ENCODE peak calls at places on chromosomes 2 and 18, in eight cellular contexts. S is K562, H is testis, N is upper lobe of left lung, X is adrenal gland, D is tibial nerve, Z is Peyer's patch, A is HCT116. P is an unnamed sample.

GRCh38 chr18:41965856-41966255 is 10.8 kb downstream of the PIK3C3 start:
- DNase-seq in S (no peak), H (no peak), N (no peak), X (no peak), D (no peak), Z (no peak), A (no peak), P (no peak)

GRCh38 chr18:45155526-45155925 is 459.8 kb upstream of the SLC14A2 start:
- DNase-seq in S (no peak), H (no peak), N (no peak), X (no peak), D (no peak), Z (no peak), A (no peak), P (no peak)

GRCh38 chr18:63002803-63003445 is 287.6 kb downstream of the PHLPP1 start:
- DNase-seq in S (no peak), H (no peak), N (no peak), X (no peak), D (no peak), Z (no peak), A (no peak), P (no peak)

GRCh38 chr2:48175254-48175653 is 269.0 kb upstream of the FBXO11 start:
- DNase-seq in S (no peak), H (no peak), N (no peak), X (no peak), D (no peak), Z (no peak), A (no peak), P (no peak)

GRCh38 chr2:182866461-182867369 is at the start of gene FRZB:
- DNase-seq in S (peak), H (peak), N (peak), X (peak), D (peak), Z (peak), A (no peak), P (no peak)

GRCh38 chr2:69087912-69088240 is 74.9 kb downstream of the ANTXR1 start:
- DNase-seq in S (no peak), H (no peak), N (no peak), X (no peak), D (no peak), Z (no peak), A (no peak), P (no peak)

GRCh38 chr2:221529177-221529942 is 42.7 kb downstream of the EPHA4 start:
- DNase-seq in S (no peak), H (peak), N (no peak), X (no peak), D (no peak), Z (no peak), A (no peak), P (no peak)

GRCh38 chr2:68714866-68715265 is 19.7 kb upstream of the ARHGAP25 start:
- DNase-seq in S (no peak), H (peak), N (no peak), X (peak), D (no peak), Z (peak), A (no peak), P (peak)

GRCh38 chr2:10810175-10811161 is 2.1 kb downstream of the PDIA6 start:
- DNase-seq in S (no peak), H (no peak), N (no peak), X (peak), D (no peak), Z (no peak), A (no peak), P (no peak)

GRCh38 chr2:66574701-66575624 is 140.0 kb downstream of the MEIS1 start:
- DNase-seq in S (peak), H (peak), N (no peak), X (peak), D (no peak), Z (peak), A (no peak), P (no peak)

GRCh38 chr2:231124833-231125232 is at the start of gene HTR2B:
- DNase-seq in S (no peak), H (peak), N (no peak), X (peak), D (no peak), Z (no peak), A (no peak), P (no peak)

GRCh38 chr18:77248873-77249582 is 620 bp upstream of the GALR1 start:
- DNase-seq in S (no peak), H (no peak), N (no peak), X (no peak), D (no peak), Z (no peak), A (no peak), P (no peak)

GRCh38 chr2:212723226-212723625 is 184.6 kb upstream of the ERBB4 start:
- DNase-seq in S (no peak), H (no peak), N (no peak), X (no peak), D (no peak), Z (no peak), A (no peak), P (no peak)

GRCh38 chr2:9310827-9311226 is 104.2 kb downstream of the ASAP2 start:
- DNase-seq in S (no peak), H (no peak), N (no peak), X (no peak), D (no peak), Z (peak), A (no peak), P (no peak)

GRCh38 chr2:9010866-9011265 is 7.4 kb upstream of the MBOAT2 start:
- DNase-seq in S (no peak), H (no peak), N (no peak), X (no peak), D (no peak), Z (no peak), A (no peak), P (no peak)

GRCh38 chr2:72144412-72144745 is 3.3 kb downstream of the CYP26B1 start:
- DNase-seq in S (no peak), H (no peak), N (no peak), X (no peak), D (no peak), Z (no peak), A (no peak), P (no peak)

GRCh38 chr2:157785200-157785599 is 90.9 kb downstream of the ACVR1 start:
- DNase-seq in S (no peak), H (no peak), N (no peak), X (peak), D (no peak), Z (no peak), A (no peak), P (no peak)

GRCh38 chr2:173760553-173760952 is 204.6 kb downstream of the SP3 start:
- DNase-seq in S (no peak), H (no peak), N (no peak), X (no peak), D (no peak), Z (no peak), A (no peak), P (no peak)

GRCh38 chr2:119929537-119929936 is 83.3 kb upstream of the EPB41L5 start:
- DNase-seq in S (no peak), H (no peak), N (no peak), X (no peak), D (no peak), Z (no peak), A (no peak), P (no peak)

GRCh38 chr2:176368349-176368748 is 99.1 kb downstream of the MTX2 start:
- DNase-seq in S (no peak), H (no peak), N (no peak), X (no peak), D (no peak), Z (no peak), A (no peak), P (no peak)

GRCh38 chr18:69935319-69936190 is 12.1 kb downstream of the CD226 start:
- DNase-seq in S (no peak), H (no peak), N (no peak), X (no peak), D (no peak), Z (peak), A (peak), P (no peak)

GRCh38 chr2:230256735-230257332 is 31.3 kb downstream of the SP140 start:
- DNase-seq in S (no peak), H (no peak), N (no peak), X (no peak), D (no peak), Z (no peak), A (no peak), P (no peak)

GRCh38 chr18:8121942-8122480 is 487.2 kb upstream of the RAB12 start:
- DNase-seq in S (no peak), H (no peak), N (no peak), X (no peak), D (no peak), Z (no peak), A (peak), P (no peak)

GRCh38 chr2:177303939-177304338 is 39.4 kb upstream of the NFE2L2 start:
- DNase-seq in S (no peak), H (no peak), N (no peak), X (no peak), D (no peak), Z (no peak), A (no peak), P (no peak)

GRCh38 chr2:171434671-171434980 is 600 bp downstream of the DCAF17 start:
- DNase-seq in S (no peak), H (peak), N (no peak), X (no peak), D (peak), Z (no peak), A (no peak), P (no peak)

GRCh38 chr2:178333851-178334250 is 117.1 kb downstream of the PRKRA start:
- DNase-seq in S (no peak), H (no peak), N (no peak), X (no peak), D (no peak), Z (no peak), A (no peak), P (no peak)

GRCh38 chr2:121128741-121129659 is 156.0 kb downstream of the TFCP2L1 start:
- DNase-seq in S (peak), H (peak), N (no peak), X (peak), D (no peak), Z (peak), A (peak), P (no peak)

GRCh38 chr18:12639990-12640880 is 17.7 kb downstream of the SPIRE1 start:
- DNase-seq in S (no peak), H (no peak), N (no peak), X (peak), D (no peak), Z (no peak), A (no peak), P (no peak)

GRCh38 chr2:32806857-32807256 is 139.9 kb upstream of the LTBP1 start:
- DNase-seq in S (no peak), H (no peak), N (no peak), X (no peak), D (no peak), Z (no peak), A (no peak), P (no peak)

GRCh38 chr2:529425-529824 is 147.8 kb downstream of the TMEM18 start:
- DNase-seq in S (no peak), H (no peak), N (no peak), X (no peak), D (no peak), Z (no peak), A (peak), P (no peak)

GRCh38 chr18:27005589-27005988 is 140.1 kb upstream of the AQP4 start:
- DNase-seq in S (no peak), H (no peak), N (no peak), X (no peak), D (no peak), Z (no peak), A (peak), P (no peak)

GRCh38 chr2:216606551-216607527 is 26.4 kb upstream of the IGFBP2 start:
- DNase-seq in S (no peak), H (peak), N (peak), X (no peak), D (no peak), Z (no peak), A (no peak), P (no peak)

GRCh38 chr2:241884951-241885700 is 15.6 kb downstream of the RTP5 start:
- DNase-seq in S (no peak), H (no peak), N (no peak), X (no peak), D (no peak), Z (no peak), A (no peak), P (no peak)

GRCh38 chr2:36374586-36374985 is 19.0 kb downstream of the CRIM1 start:
- DNase-seq in S (no peak), H (no peak), N (no peak), X (no peak), D (no peak), Z (no peak), A (no peak), P (no peak)

GRCh38 chr2:36371963-36372391 is 16.4 kb downstream of the CRIM1 start:
- DNase-seq in S (no peak), H (no peak), N (no peak), X (no peak), D (no peak), Z (no peak), A (no peak), P (no peak)

GRCh38 chr2:36376319-36376765 is 20.8 kb downstream of the CRIM1 start:
- DNase-seq in S (no peak), H (peak), N (no peak), X (peak), D (peak), Z (peak), A (no peak), P (no peak)

GRCh38 chr2:36371070-36371962 is 15.7 kb downstream of the CRIM1 start:
- DNase-seq in S (no peak), H (no peak), N (no peak), X (no peak), D (no peak), Z (no peak), A (no peak), P (no peak)

GRCh38 chr2:36373149-36373880 is 17.7 kb downstream of the CRIM1 start:
- DNase-seq in S (no peak), H (no peak), N (no peak), X (no peak), D (no peak), Z (no peak), A (no peak), P (no peak)
- H3K27ac ChIP-seq in S (no peak), H (no peak), N (peak), X (no peak), D (no peak), Z (no peak), A (no peak), P (peak)

DNA sequence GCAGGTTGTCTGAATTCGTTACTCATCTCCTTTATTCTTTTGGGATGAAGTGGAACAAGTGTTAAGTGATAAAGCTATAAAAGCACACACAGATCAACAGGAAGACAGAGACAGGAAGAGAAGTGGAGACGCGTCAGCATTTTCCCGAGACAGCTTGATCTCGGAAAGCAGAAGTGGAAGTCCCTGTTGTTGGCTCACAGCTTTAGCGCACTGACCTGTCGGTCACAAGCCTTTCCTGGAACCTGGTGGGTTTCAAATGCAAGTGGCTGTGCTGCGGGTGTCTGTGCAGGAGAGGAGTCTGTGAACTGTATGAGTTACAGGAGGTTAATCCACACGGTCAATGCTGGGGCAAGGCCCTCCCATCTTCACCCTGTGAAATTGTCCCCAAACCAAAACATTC is 116.6 kb upstream of the PELI1 start:
- DNase-seq in S (no peak), H (peak), N (no peak), X (peak), D (peak), Z (peak), A (no peak), P (peak)
- H3K4me3 ChIP-seq in S (no peak), H (no peak), N (no peak), X (no peak), D (no peak), Z (no peak), A (no peak), P (no peak)

DNA sequence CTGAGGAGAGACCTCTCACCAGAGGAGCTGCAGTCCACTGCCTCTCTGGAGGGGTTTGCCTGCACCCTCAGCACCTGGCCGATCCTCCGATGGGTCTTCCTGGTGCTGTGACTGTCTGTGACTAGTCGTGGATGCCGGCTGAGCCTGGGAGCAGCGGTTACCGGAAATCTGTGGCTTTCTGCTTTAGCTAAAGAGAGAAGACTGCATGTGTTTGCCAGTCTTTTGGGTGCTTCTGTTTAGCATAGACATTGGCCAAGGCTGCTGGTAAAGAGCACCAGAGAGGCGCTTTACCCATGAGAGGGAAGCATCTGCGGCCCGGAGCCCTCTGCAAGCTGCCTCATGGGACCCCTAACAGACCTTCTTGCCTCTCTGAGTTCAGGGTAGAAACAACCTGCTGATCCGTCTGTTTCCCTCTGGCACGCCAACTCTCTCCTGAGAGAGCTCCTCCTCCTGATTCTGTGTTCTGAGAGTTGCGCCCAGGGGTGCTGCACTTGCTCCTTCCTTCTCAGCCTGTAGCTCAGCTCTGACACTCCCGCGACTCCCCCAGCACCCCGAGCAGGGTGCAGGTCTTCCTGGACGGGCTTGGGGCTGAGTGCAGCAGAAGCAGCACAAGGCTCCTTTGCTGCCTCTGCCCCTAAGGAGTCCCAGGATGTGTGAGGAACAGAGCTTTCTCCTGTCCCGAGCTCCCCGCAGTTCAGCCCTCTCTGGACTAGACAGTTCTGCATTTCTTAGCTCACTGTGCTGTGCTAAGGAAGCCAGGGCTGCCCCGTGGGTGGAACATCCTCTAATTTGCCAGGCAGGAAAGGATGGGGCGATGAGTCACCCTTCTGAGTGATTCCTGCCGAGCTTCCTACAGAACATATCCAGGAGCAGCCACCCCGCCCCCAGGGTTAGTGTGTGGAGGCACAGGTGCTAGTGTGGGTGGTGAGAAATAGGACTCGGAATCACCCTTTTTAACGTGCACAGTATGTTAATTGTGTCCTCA is 203.2 kb downstream of the SH3RF3 start:
- DNase-seq in S (no peak), H (peak), N (peak), X (peak), D (peak), Z (peak), A (peak), P (peak)
- TF ChIP-seq POLR2A in S (no peak), H (no peak), N (no peak), X (peak), D (no peak), Z (no peak), A (no peak), P (peak)

GRCh38 chr2:88016086-88016947 is at the start of gene RNU2-63P:
- DNase-seq in S (peak), H (peak), N (peak), X (peak), D (peak), Z (peak), A (peak), P (no peak)

GRCh38 chr2:88019985-88020384 is 3.6 kb upstream of the RNU2-63P start:
- DNase-seq in S (no peak), H (no peak), N (no peak), X (no peak), D (no peak), Z (no peak), A (no peak), P (no peak)

GRCh38 chr2:88018969-88019368 is 2.6 kb upstream of the RNU2-63P start:
- DNase-seq in S (no peak), H (no peak), N (peak), X (no peak), D (no peak), Z (no peak), A (no peak), P (no peak)

GRCh38 chr2:88022522-88022921 is 6.2 kb upstream of the RNU2-63P start:
- DNase-seq in S (no peak), H (no peak), N (no peak), X (no peak), D (no peak), Z (no peak), A (no peak), P (no peak)

DNA sequence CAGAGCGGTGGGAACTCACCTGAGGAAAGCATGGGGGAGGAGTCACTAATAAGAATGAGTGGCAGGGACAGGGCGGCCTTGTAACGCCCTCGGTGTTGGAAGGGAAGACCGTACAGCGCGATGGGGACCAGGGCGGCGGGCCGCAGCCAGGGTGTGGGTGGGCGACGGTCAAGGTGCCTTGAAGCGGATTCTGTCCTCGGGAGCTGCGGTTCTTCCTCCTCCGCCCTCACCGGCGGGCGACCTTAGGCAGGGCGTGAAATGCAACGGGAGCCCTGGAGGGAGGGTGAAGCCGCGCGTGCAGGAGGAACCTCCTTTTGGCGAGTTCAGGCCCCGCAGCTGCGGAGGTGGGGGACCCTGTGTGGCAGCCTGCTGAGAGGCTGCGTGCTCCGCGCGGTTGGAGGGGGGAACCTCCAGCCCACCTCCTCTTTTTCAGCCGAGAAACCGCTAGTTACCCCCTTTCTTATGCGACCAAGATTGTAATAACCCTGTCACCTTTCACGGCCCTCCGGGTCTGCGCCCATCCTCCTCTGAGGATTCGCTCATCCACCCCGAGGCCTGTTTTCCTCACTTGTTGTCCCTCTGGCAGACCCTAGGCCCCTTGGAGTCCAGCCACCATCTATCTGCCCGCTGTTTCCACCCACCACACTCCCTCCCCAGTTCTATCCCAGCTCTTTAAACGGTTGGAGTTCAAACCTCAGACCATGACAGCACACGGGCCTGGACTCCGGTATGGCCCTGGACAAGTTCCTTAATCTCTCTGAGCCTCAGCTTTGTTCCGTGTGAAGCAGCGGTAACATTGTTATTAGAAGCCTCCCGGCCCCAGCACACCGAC is 817 bp upstream of the RNU2-63P start:
- DNase-seq in S (peak), H (peak), N (peak), X (peak), D (no peak), Z (peak), A (peak), P (no peak)
- H3K27ac ChIP-seq in S (peak), H (peak), N (peak), X (no peak), D (peak), Z (peak), A (peak), P (peak)

GRCh38 chr2:143329288-143329687 is 200.1 kb downstream of the ARHGAP15 start:
- DNase-seq in S (no peak), H (no peak), N (no peak), X (no peak), D (no peak), Z (no peak), A (no peak), P (no peak)
- H3K4me3 ChIP-seq in S (no peak), H (no peak), N (no peak), X (no peak), D (no peak), Z (no peak), A (no peak), P (no peak)

GRCh38 chr2:28393115-28393836 is 618 bp downstream of the FOSL2 start:
- DNase-seq in S (peak), H (peak), N (peak), X (peak), D (peak), Z (peak), A (no peak), P (no peak)
- TF ChIP-seq POLR2A in S (no peak), H (no peak), N (no peak), X (peak), D (peak), Z (peak), A (no peak), P (no peak)

P was measured in esophagus squamous epithelium.